ENCODE peak calls at places on chromosomes 13 and 19, in eight cellular contexts. D is GM23248, L is astrocyte, O is PC-3, X is fibroblast of lung, A is GM23338, U is neural progenitor cell, C is mammary epithelial cell. R is an unnamed sample.

GRCh38 chr19:55071913-55072312 is 3.8 kb upstream of the EPS8L1 start:
- DNase-seq in D (no peak), C (no peak), X (no peak), U (no peak), L (no peak), O (no peak), A (no peak), R (no peak)

GRCh38 chr19:55407625-55408319 is at the start of gene UBE2S:
- DNase-seq in O (peak; percentile 99), D (peak; percentile 100), U (peak; percentile 99), L (peak; percentile 99), X (peak; percentile 99), C (peak; percentile 98), A (peak; percentile 99), R (peak; percentile 100)

GRCh38 chr19:49880162-49880869 is 2.8 kb downstream of the TBC1D17 start:
- DNase-seq in O (no peak), C (no peak), A (no peak), L (no peak), X (no peak), U (no peak), D (no peak), R (no peak)

GRCh38 chr13:113474179-113474578 is 16.3 kb downstream of the DCUN1D2 start:
- DNase-seq in A (no peak), U (no peak), D (peak; percentile 23), O (no peak), C (peak; percentile 23), X (peak; percentile 86), L (no peak), R (peak; percentile 28)

GRCh38 chr13:75415720-75416119 is 66.2 kb downstream of the TBC1D4 start:
- DNase-seq in O (peak; percentile 73), D (peak; percentile 82), U (no peak), X (peak; percentile 96), L (peak; percentile 92), C (peak; percentile 42), A (no peak), R (peak; percentile 12)

GRCh38 chr13:73975767-73976166 is 158.4 kb downstream of the KLF12 start:
- DNase-seq in A (no peak), D (no peak), C (no peak), U (no peak), L (no peak), X (no peak), O (no peak), R (no peak)

GRCh38 chr19:18760440-18761383 is 30.4 kb downstream of the COMP start:
- DNase-seq in U (no peak), X (no peak), L (no peak), O (no peak), A (no peak), D (no peak), C (no peak), R (no peak)

GRCh38 chr13:97226788-97227627 is 4.9 kb downstream of the MBNL2 start:
- DNase-seq in X (no peak), U (no peak), L (no peak), A (peak; percentile 80), D (peak; percentile 58), O (no peak), C (no peak), R (peak; percentile 34)

GRCh38 chr19:10211691-10212090 is 16.9 kb upstream of the DNMT1 start:
- DNase-seq in X (no peak), D (no peak), L (no peak), U (no peak), A (no peak), C (no peak), O (no peak), R (no peak)

GRCh38 chr13:47109028-47109427 is 212.2 kb upstream of the HTR2A start:
- DNase-seq in C (peak; percentile 35), X (no peak), D (no peak), L (no peak), O (peak; percentile 84), A (no peak), U (no peak), R (no peak)

GRCh38 chr13:51768378-51768921 is 35.5 kb downstream of the DHRS12 start:
- DNase-seq in L (no peak), O (no peak), A (peak; percentile 78), D (no peak), C (no peak), U (peak; percentile 66), X (no peak), R (no peak)

GRCh38 chr19:6234527-6234926 is 45.2 kb downstream of the MLLT1 start:
- DNase-seq in D (peak; percentile 36), L (no peak), X (no peak), A (no peak), U (no peak), C (no peak), O (no peak), R (no peak)

GRCh38 chr19:33676999-33677665 is 55.4 kb downstream of the CHST8 start:
- DNase-seq in D (no peak), X (no peak), L (no peak), U (no peak), O (no peak), A (no peak), C (no peak), R (no peak)

GRCh38 chr19:17581211-17581874 is 25.9 kb downstream of the COLGALT1 start:
- DNase-seq in O (no peak), D (no peak), C (no peak), A (no peak), L (no peak), X (no peak), U (no peak), R (no peak)

GRCh38 chr19:32537626-32538025 is 43.4 kb upstream of the PDCD5 start:
- DNase-seq in D (peak; percentile 3), A (peak; percentile 28), U (peak; percentile 63), O (no peak), L (no peak), C (no peak), X (no peak), R (no peak)

GRCh38 chr19:18733196-18733647 is 49.7 kb downstream of the CRTC1 start:
- DNase-seq in L (peak; percentile 65), A (no peak), U (no peak), D (no peak), X (peak; percentile 90), O (no peak), C (no peak), R (peak; percentile 46)

GRCh38 chr13:98105929-98106336 is 37.0 kb upstream of the FARP1 start:
- DNase-seq in L (peak; percentile 55), A (no peak), U (no peak), C (no peak), O (peak; percentile 23), D (peak; percentile 74), X (peak; percentile 39), R (peak; percentile 33)

GRCh38 chr13:24220086-24220703 is 59.7 kb downstream of the SPATA13 start:
- DNase-seq in L (peak; percentile 63), O (peak; percentile 88), A (peak; percentile 93), C (peak; percentile 67), U (peak; percentile 89), D (peak; percentile 92), X (peak; percentile 90), R (peak; percentile 88)

GRCh38 chr19:27909185-27909840 is 1303.6 kb downstream of the UQCRFS1 start:
- DNase-seq in D (no peak), L (no peak), C (no peak), U (no peak), O (no peak), A (no peak), X (no peak), R (no peak)
- TF ChIP-seq EZH2 in D (no peak), L (no peak), C (no peak), U (no peak), O (no peak), A (no peak), X (no peak), R (no peak)

GRCh38 chr19:29326351-29326750 is 113.4 kb upstream of the UQCRFS1 start:
- DNase-seq in X (no peak), L (no peak), C (no peak), A (no peak), O (no peak), D (peak; percentile 30), U (no peak), R (no peak)
- H3K4me1 ChIP-seq in X (no peaks in the 10 kb centered on the region), L (no peaks in the 10 kb centered on the region), C (no peaks in the 10 kb centered on the region), A (no peaks in the 10 kb centered on the region), O (no peaks in the 10 kb centered on the region), D (peaks cover 5% of the 10 kb centered on the region), U (no peaks in the 10 kb centered on the region), R (no peaks in the 10 kb centered on the region)

DNA sequence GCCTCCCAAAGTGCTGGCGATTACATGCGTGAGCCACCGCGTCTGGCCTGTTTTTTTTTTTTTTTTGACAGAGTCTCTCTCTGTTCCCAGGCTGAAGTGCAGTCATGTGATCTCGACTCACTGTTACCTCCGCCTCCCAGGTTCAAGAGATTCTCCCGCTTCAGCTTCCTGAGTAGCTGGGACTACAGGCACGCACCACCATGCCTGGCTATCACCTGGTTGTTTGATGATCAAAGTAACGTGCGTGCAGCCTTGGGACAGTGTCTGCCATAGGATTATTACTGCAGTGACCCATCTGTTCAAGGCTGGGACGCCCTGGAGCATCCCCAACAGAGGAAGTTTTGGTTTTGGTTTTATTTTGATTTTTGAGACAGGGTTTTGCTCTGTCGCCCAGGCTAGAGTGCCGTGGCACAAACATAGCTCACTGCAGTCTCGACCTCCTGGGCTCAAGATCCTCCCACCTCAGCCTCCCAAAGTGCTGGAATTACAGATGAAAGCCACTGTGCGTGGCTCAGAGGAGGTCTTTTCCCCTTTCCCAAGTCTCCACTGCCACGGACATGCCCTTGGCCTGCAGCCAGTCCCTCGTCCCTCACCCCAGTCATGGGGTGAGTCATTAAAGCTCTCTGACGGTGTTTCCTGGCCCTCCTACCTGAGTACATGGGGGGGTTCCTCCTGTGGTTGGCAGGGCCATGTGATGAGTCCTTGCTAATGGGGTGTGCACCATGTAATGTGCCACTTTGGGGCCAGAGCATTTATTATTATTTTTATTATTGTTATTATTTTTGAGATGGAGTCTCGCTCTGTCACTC is 65.6 kb downstream of the IER2 start:
- DNase-seq in X (no peak), O (peak; percentile 26), L (peak; percentile 13), A (no peak), C (peak; percentile 65), D (peak; percentile 18), U (no peak), R (no peak)
- H3K4me3 ChIP-seq in X (no peak overlapping the region), O (no peak overlapping the region), L (no peak overlapping the region), A (no peak overlapping the region), C (no peak overlapping the region), D (no peak overlapping the region), U (no peak overlapping the region), R (no peak overlapping the region)

GRCh38 chr13:99971576-99972189 is at the start of gene ZIC5:
- DNase-seq in A (peak; percentile 93), X (no peak), L (no peak), U (peak; percentile 95), D (no peak), O (no peak), C (no peak), R (peak; percentile 98)

GRCh38 chr13:99970761-99971575 is 599 bp downstream of the ZIC5 start:
- DNase-seq in D (peak; percentile 28), X (no peak), O (no peak), L (no peak), C (no peak), A (peak; percentile 69), U (peak; percentile 87), R (peak; percentile 76)

GRCh38 chr13:99968521-99969367 is 2.8 kb downstream of the ZIC5 start:
- DNase-seq in U (peak; percentile 70), C (no peak), A (peak; percentile 68), X (no peak), D (peak; percentile 53), O (no peak), L (no peak), R (peak; percentile 79)

GRCh38 chr13:99969368-99969933 is 2.1 kb downstream of the ZIC5 start:
- DNase-seq in A (no peak), U (peak; percentile 58), X (no peak), C (no peak), D (no peak), O (no peak), L (no peak), R (no peak)

GRCh38 chr13:99969934-99970760 is 1.4 kb downstream of the ZIC5 start:
- DNase-seq in U (peak; percentile 92), D (peak; percentile 71), O (no peak), X (no peak), C (peak; percentile 27), A (peak; percentile 84), L (no peak), R (peak; percentile 93)
- TF ChIP-seq EZH2 in U (no peak), D (peak; percentile 98), O (no peak), X (peak; percentile 99), C (peak; percentile 98), A (peak; percentile 49), L (no peak), R (no peak)

R was measured in A673.